ENCODE peak calls at places on chromosomes 6 and 20, in six cellular contexts. One of them, this sample, is unnamed.

GRCh38 chr6:132275253-132275970 is 125.9 kb downstream of the MOXD1 start:
- DNase-seq in lung: no peak
- DNase-seq in SW480: no peak
- DNase-seq in HepG2: no peak
- DNase-seq in RWPE1: no peak
- DNase-seq in G401: no peak
- DNase-seq in this sample: no peak

GRCh38 chr6:52049252-52050050 is 38.0 kb downstream of the PKHD1 start:
- DNase-seq in HepG2: peak
- DNase-seq in SW480: peak
- DNase-seq in G401: peak
- DNase-seq in lung: no peak
- DNase-seq in RWPE1: peak
- DNase-seq in this sample: peak

GRCh38 chr6:13302291-13302690 is 26.0 kb downstream of the TBC1D7 start:
- DNase-seq in RWPE1: no peak
- DNase-seq in lung: peak
- DNase-seq in SW480: no peak
- DNase-seq in G401: no peak
- DNase-seq in HepG2: no peak
- DNase-seq in this sample: no peak

GRCh38 chr20:20680991-20681508 is 31.4 kb downstream of the RALGAPA2 start:
- DNase-seq in SW480: no peak
- DNase-seq in HepG2: no peak
- DNase-seq in G401: no peak
- DNase-seq in RWPE1: no peak
- DNase-seq in lung: peak
- DNase-seq in this sample: no peak

GRCh38 chr20:33908351-33908750 is 85.4 kb upstream of the RALY start:
- DNase-seq in G401: no peak
- DNase-seq in RWPE1: no peak
- DNase-seq in SW480: no peak
- DNase-seq in lung: no peak
- DNase-seq in HepG2: no peak
- DNase-seq in this sample: no peak

GRCh38 chr6:19712998-19713397 is 124.2 kb upstream of the ID4 start:
- DNase-seq in HepG2: no peak
- DNase-seq in SW480: no peak
- DNase-seq in lung: no peak
- DNase-seq in G401: no peak
- DNase-seq in RWPE1: no peak
- DNase-seq in this sample: no peak

GRCh38 chr6:44667668-44668390 is 280.3 kb downstream of the CDC5L start:
- DNase-seq in SW480: no peak
- DNase-seq in HepG2: peak
- DNase-seq in G401: no peak
- DNase-seq in lung: no peak
- DNase-seq in RWPE1: no peak
- DNase-seq in this sample: peak

GRCh38 chr6:147716434-147716833 is 207.9 kb downstream of the SAMD5 start:
- DNase-seq in HepG2: no peak
- DNase-seq in RWPE1: no peak
- DNase-seq in SW480: no peak
- DNase-seq in G401: no peak
- DNase-seq in lung: no peak
- DNase-seq in this sample: no peak

GRCh38 chr6:128266946-128267345 is 253.5 kb downstream of the PTPRK start:
- DNase-seq in SW480: no peak
- DNase-seq in lung: no peak
- DNase-seq in HepG2: no peak
- DNase-seq in G401: no peak
- DNase-seq in RWPE1: no peak
- DNase-seq in this sample: no peak

GRCh38 chr6:104604643-104605042 is 255.1 kb downstream of the HACE1 start:
- DNase-seq in G401: no peak
- DNase-seq in RWPE1: no peak
- DNase-seq in lung: no peak
- DNase-seq in HepG2: no peak
- DNase-seq in SW480: no peak
- DNase-seq in this sample: no peak

GRCh38 chr20:34921436-34921835 is 34.2 kb downstream of the GSS start:
- DNase-seq in lung: no peak
- DNase-seq in G401: no peak
- DNase-seq in SW480: no peak
- DNase-seq in HepG2: no peak
- DNase-seq in RWPE1: no peak
- DNase-seq in this sample: no peak

GRCh38 chr6:137403855-137404254 is 90.3 kb downstream of the OLIG3 start:
- DNase-seq in lung: no peak
- DNase-seq in HepG2: no peak
- DNase-seq in RWPE1: no peak
- DNase-seq in SW480: no peak
- DNase-seq in G401: no peak
- DNase-seq in this sample: no peak

GRCh38 chr6:157650261-157650640 is 172.8 kb upstream of the SNX9 start:
- DNase-seq in lung: no peak
- DNase-seq in G401: peak
- DNase-seq in HepG2: no peak
- DNase-seq in RWPE1: no peak
- DNase-seq in SW480: no peak
- DNase-seq in this sample: no peak

GRCh38 chr20:35978041-35978513 is 9.7 kb downstream of the CNBD2 start:
- DNase-seq in RWPE1: no peak
- DNase-seq in HepG2: no peak
- DNase-seq in G401: no peak
- DNase-seq in SW480: no peak
- DNase-seq in lung: no peak
- DNase-seq in this sample: no peak

GRCh38 chr20:14495066-14495465 is 157.7 kb upstream of the FLRT3 start:
- DNase-seq in G401: no peak
- DNase-seq in HepG2: no peak
- DNase-seq in lung: no peak
- DNase-seq in RWPE1: no peak
- DNase-seq in SW480: no peak
- DNase-seq in this sample: no peak

GRCh38 chr6:136677822-136678221 is 114.5 kb downstream of the MAP3K5 start:
- DNase-seq in RWPE1: no peak
- DNase-seq in G401: no peak
- DNase-seq in lung: no peak
- DNase-seq in SW480: no peak
- DNase-seq in HepG2: no peak
- DNase-seq in this sample: peak

GRCh38 chr6:43856005-43856765 is 86.2 kb downstream of the VEGFA start:
- DNase-seq in HepG2: peak
- DNase-seq in G401: peak
- DNase-seq in SW480: peak
- DNase-seq in RWPE1: no peak
- DNase-seq in lung: peak
- DNase-seq in this sample: peak

GRCh38 chr6:37694259-37694658 is 3.4 kb downstream of the MDGA1 start:
- DNase-seq in HepG2: no peak
- DNase-seq in SW480: no peak
- DNase-seq in lung: no peak
- DNase-seq in RWPE1: no peak
- DNase-seq in G401: peak
- DNase-seq in this sample: no peak

GRCh38 chr6:111985202-111985731 is 68.6 kb upstream of the CCN6 start:
- DNase-seq in G401: no peak
- DNase-seq in lung: peak
- DNase-seq in SW480: peak
- DNase-seq in RWPE1: peak
- DNase-seq in HepG2: no peak
- DNase-seq in this sample: peak

GRCh38 chr6:29818892-29819291 is 8.7 kb upstream of the HLA-G start:
- DNase-seq in SW480: no peak
- DNase-seq in G401: no peak
- DNase-seq in HepG2: no peak
- DNase-seq in lung: no peak
- DNase-seq in RWPE1: no peak
- DNase-seq in this sample: no peak

GRCh38 chr6:38755874-38756273 is 40.8 kb downstream of the DNAH8 start:
- DNase-seq in HepG2: no peak
- DNase-seq in SW480: no peak
- DNase-seq in G401: no peak
- DNase-seq in RWPE1: peak
- DNase-seq in lung: no peak
- DNase-seq in this sample: peak

GRCh38 chr20:35355372-35355771 is 56.4 kb downstream of the UQCC1 start:
- DNase-seq in lung: no peak
- DNase-seq in G401: no peak
- DNase-seq in HepG2: no peak
- DNase-seq in RWPE1: no peak
- DNase-seq in SW480: no peak
- DNase-seq in this sample: no peak

GRCh38 chr6:144469144-144469575 is 184.0 kb downstream of the UTRN start:
- DNase-seq in G401: no peak
- DNase-seq in HepG2: no peak
- DNase-seq in SW480: peak
- DNase-seq in RWPE1: no peak
- DNase-seq in lung: no peak
- DNase-seq in this sample: no peak

GRCh38 chr6:53658992-53659391 is 6.6 kb downstream of the KLHL31 start:
- DNase-seq in HepG2: no peak
- DNase-seq in lung: no peak
- DNase-seq in RWPE1: no peak
- DNase-seq in G401: no peak
- DNase-seq in SW480: no peak
- DNase-seq in this sample: no peak

GRCh38 chr6:111625511-111626331 is 20.0 kb upstream of the TRAF3IP2 start:
- DNase-seq in HepG2: no peak
- DNase-seq in SW480: no peak
- DNase-seq in G401: peak
- DNase-seq in lung: no peak
- DNase-seq in RWPE1: no peak
- DNase-seq in this sample: no peak

This sample was measured in HT-29.